ENCODE peak calls at places on chromosomes 5 and 9, in eight cellular contexts. One of them, this sample, is unnamed. For H3K27me3, the result is how much of the 10 kb centered on the place peaks cover.

GRCh38 chr5:165184183-165184582 is 1678.8 kb downstream of the MAT2B start:
- DNase-seq in upper lobe of right lung: no peak
- DNase-seq in keratinocyte: no peak
- DNase-seq in trophoblast cell: no peak
- DNase-seq in transverse colon: no peak
- DNase-seq in neuronal stem cell: no peak
- DNase-seq in body of pancreas: no peak
- DNase-seq in neural progenitor cell: no peak
- DNase-seq in this sample: no peak

GRCh38 chr9:136700959-136701664 is 11.3 kb upstream of the DIPK1B start:
- DNase-seq in upper lobe of right lung: peak
- DNase-seq in keratinocyte: no peak
- DNase-seq in trophoblast cell: no peak
- DNase-seq in transverse colon: peak
- DNase-seq in neuronal stem cell: no peak
- DNase-seq in body of pancreas: peak
- DNase-seq in neural progenitor cell: no peak
- DNase-seq in this sample: no peak

GRCh38 chr5:176817369-176817841 is 7.0 kb downstream of the UNC5A start:
- DNase-seq in upper lobe of right lung: no peak
- DNase-seq in keratinocyte: no peak
- DNase-seq in trophoblast cell: no peak
- DNase-seq in transverse colon: no peak
- DNase-seq in neuronal stem cell: peak
- DNase-seq in body of pancreas: no peak
- DNase-seq in neural progenitor cell: peak
- DNase-seq in this sample: no peak

GRCh38 chr5:122430328-122430586 is 118.2 kb downstream of the SNCAIP start:
- DNase-seq in upper lobe of right lung: no peak
- DNase-seq in keratinocyte: no peak
- DNase-seq in trophoblast cell: no peak
- DNase-seq in transverse colon: no peak
- DNase-seq in neuronal stem cell: no peak
- DNase-seq in body of pancreas: no peak
- DNase-seq in neural progenitor cell: no peak
- DNase-seq in this sample: no peak

GRCh38 chr9:120920495-120921178 is 6.0 kb downstream of the TRAF1 start:
- DNase-seq in upper lobe of right lung: no peak
- DNase-seq in keratinocyte: no peak
- DNase-seq in trophoblast cell: no peak
- DNase-seq in transverse colon: no peak
- DNase-seq in neuronal stem cell: no peak
- DNase-seq in body of pancreas: no peak
- DNase-seq in neural progenitor cell: no peak
- DNase-seq in this sample: no peak

GRCh38 chr5:177997319-177997670 is 1.3 kb upstream of the PROP1 start:
- DNase-seq in upper lobe of right lung: no peak
- DNase-seq in keratinocyte: no peak
- DNase-seq in trophoblast cell: no peak
- DNase-seq in transverse colon: no peak
- DNase-seq in neuronal stem cell: no peak
- DNase-seq in body of pancreas: no peak
- DNase-seq in neural progenitor cell: no peak
- DNase-seq in this sample: no peak

GRCh38 chr9:17018001-17018491 is 116.8 kb upstream of the CNTLN start:
- DNase-seq in upper lobe of right lung: no peak
- DNase-seq in keratinocyte: no peak
- DNase-seq in trophoblast cell: no peak
- DNase-seq in transverse colon: no peak
- DNase-seq in neuronal stem cell: no peak
- DNase-seq in body of pancreas: no peak
- DNase-seq in neural progenitor cell: no peak
- DNase-seq in this sample: no peak

GRCh38 chr9:33408087-33408486 is 5.7 kb upstream of the AQP7 start:
- DNase-seq in upper lobe of right lung: no peak
- DNase-seq in keratinocyte: no peak
- DNase-seq in trophoblast cell: no peak
- DNase-seq in transverse colon: no peak
- DNase-seq in neuronal stem cell: no peak
- DNase-seq in body of pancreas: no peak
- DNase-seq in neural progenitor cell: no peak
- DNase-seq in this sample: no peak

GRCh38 chr5:53110156-53110555 is 599 bp upstream of the MOCS2 start:
- DNase-seq in upper lobe of right lung: no peak
- DNase-seq in keratinocyte: no peak
- DNase-seq in trophoblast cell: no peak
- DNase-seq in transverse colon: no peak
- DNase-seq in neuronal stem cell: no peak
- DNase-seq in body of pancreas: no peak
- DNase-seq in neural progenitor cell: no peak
- DNase-seq in this sample: no peak

GRCh38 chr5:142324871-142325676 is at the start of gene SPRY4:
- DNase-seq in upper lobe of right lung: peak
- DNase-seq in keratinocyte: peak
- DNase-seq in trophoblast cell: peak
- DNase-seq in transverse colon: peak
- DNase-seq in neuronal stem cell: peak
- DNase-seq in body of pancreas: peak
- DNase-seq in neural progenitor cell: peak
- DNase-seq in this sample: peak
- H3K27me3 ChIP-seq in upper lobe of right lung: under half
- H3K27me3 ChIP-seq in keratinocyte: under half
- H3K27me3 ChIP-seq in trophoblast cell: under half
- H3K27me3 ChIP-seq in transverse colon: under half
- H3K27me3 ChIP-seq in neuronal stem cell: under half
- H3K27me3 ChIP-seq in body of pancreas: under half
- H3K27me3 ChIP-seq in neural progenitor cell: half or more
- H3K27me3 ChIP-seq in this sample: under half

GRCh38 chr5:154485850-154486426 is 7.9 kb upstream of the HAND1 start:
- DNase-seq in upper lobe of right lung: no peak
- DNase-seq in keratinocyte: no peak
- DNase-seq in trophoblast cell: no peak
- DNase-seq in transverse colon: no peak
- DNase-seq in neuronal stem cell: no peak
- DNase-seq in body of pancreas: no peak
- DNase-seq in neural progenitor cell: no peak
- DNase-seq in this sample: no peak

GRCh38 chr5:154486427-154486866 is 8.4 kb upstream of the HAND1 start:
- DNase-seq in upper lobe of right lung: no peak
- DNase-seq in keratinocyte: no peak
- DNase-seq in trophoblast cell: no peak
- DNase-seq in transverse colon: no peak
- DNase-seq in neuronal stem cell: no peak
- DNase-seq in body of pancreas: no peak
- DNase-seq in neural progenitor cell: no peak
- DNase-seq in this sample: no peak

GRCh38 chr5:154485092-154485491 is 7.1 kb upstream of the HAND1 start:
- DNase-seq in upper lobe of right lung: no peak
- DNase-seq in keratinocyte: no peak
- DNase-seq in trophoblast cell: no peak
- DNase-seq in transverse colon: no peak
- DNase-seq in neuronal stem cell: peak
- DNase-seq in body of pancreas: no peak
- DNase-seq in neural progenitor cell: peak
- DNase-seq in this sample: no peak

GRCh38 chr5:154484393-154484944 is 6.4 kb upstream of the HAND1 start:
- DNase-seq in upper lobe of right lung: no peak
- DNase-seq in keratinocyte: no peak
- DNase-seq in trophoblast cell: no peak
- DNase-seq in transverse colon: no peak
- DNase-seq in neuronal stem cell: peak
- DNase-seq in body of pancreas: no peak
- DNase-seq in neural progenitor cell: peak
- DNase-seq in this sample: no peak

GRCh38 chr5:154487541-154487940 is 9.5 kb upstream of the HAND1 start:
- DNase-seq in upper lobe of right lung: no peak
- DNase-seq in keratinocyte: no peak
- DNase-seq in trophoblast cell: no peak
- DNase-seq in transverse colon: no peak
- DNase-seq in neuronal stem cell: no peak
- DNase-seq in body of pancreas: no peak
- DNase-seq in neural progenitor cell: no peak
- DNase-seq in this sample: no peak
- H3K27me3 ChIP-seq in upper lobe of right lung: half or more
- H3K27me3 ChIP-seq in keratinocyte: half or more
- H3K27me3 ChIP-seq in trophoblast cell: under half
- H3K27me3 ChIP-seq in transverse colon: half or more
- H3K27me3 ChIP-seq in neuronal stem cell: half or more
- H3K27me3 ChIP-seq in body of pancreas: half or more
- H3K27me3 ChIP-seq in neural progenitor cell: half or more
- H3K27me3 ChIP-seq in this sample: half or more

GRCh38 chr9:126516561-126516935 is 97.2 kb upstream of the LMX1B start:
- DNase-seq in upper lobe of right lung: no peak
- DNase-seq in keratinocyte: no peak
- DNase-seq in trophoblast cell: no peak
- DNase-seq in transverse colon: no peak
- DNase-seq in neuronal stem cell: no peak
- DNase-seq in body of pancreas: no peak
- DNase-seq in neural progenitor cell: no peak
- DNase-seq in this sample: no peak

GRCh38 chr9:126515873-126516505 is 97.7 kb upstream of the LMX1B start:
- DNase-seq in upper lobe of right lung: no peak
- DNase-seq in keratinocyte: no peak
- DNase-seq in trophoblast cell: no peak
- DNase-seq in transverse colon: no peak
- DNase-seq in neuronal stem cell: no peak
- DNase-seq in body of pancreas: no peak
- DNase-seq in neural progenitor cell: no peak
- DNase-seq in this sample: no peak

GRCh38 chr9:126518763-126519162 is 95.0 kb upstream of the LMX1B start:
- DNase-seq in upper lobe of right lung: no peak
- DNase-seq in keratinocyte: no peak
- DNase-seq in trophoblast cell: no peak
- DNase-seq in transverse colon: no peak
- DNase-seq in neuronal stem cell: no peak
- DNase-seq in body of pancreas: no peak
- DNase-seq in neural progenitor cell: no peak
- DNase-seq in this sample: no peak

GRCh38 chr9:126516936-126517750 is 96.6 kb upstream of the LMX1B start:
- DNase-seq in upper lobe of right lung: peak
- DNase-seq in keratinocyte: no peak
- DNase-seq in trophoblast cell: peak
- DNase-seq in transverse colon: no peak
- DNase-seq in neuronal stem cell: no peak
- DNase-seq in body of pancreas: no peak
- DNase-seq in neural progenitor cell: peak
- DNase-seq in this sample: no peak

GRCh38 chr9:126517751-126518261 is 95.9 kb upstream of the LMX1B start:
- DNase-seq in upper lobe of right lung: no peak
- DNase-seq in keratinocyte: no peak
- DNase-seq in trophoblast cell: no peak
- DNase-seq in transverse colon: no peak
- DNase-seq in neuronal stem cell: no peak
- DNase-seq in body of pancreas: no peak
- DNase-seq in neural progenitor cell: no peak
- DNase-seq in this sample: no peak
- H3K27me3 ChIP-seq in upper lobe of right lung: half or more
- H3K27me3 ChIP-seq in keratinocyte: under half
- H3K27me3 ChIP-seq in trophoblast cell: under half
- H3K27me3 ChIP-seq in transverse colon: half or more
- H3K27me3 ChIP-seq in neuronal stem cell: half or more
- H3K27me3 ChIP-seq in body of pancreas: under half
- H3K27me3 ChIP-seq in neural progenitor cell: under half
- H3K27me3 ChIP-seq in this sample: under half

DNA sequence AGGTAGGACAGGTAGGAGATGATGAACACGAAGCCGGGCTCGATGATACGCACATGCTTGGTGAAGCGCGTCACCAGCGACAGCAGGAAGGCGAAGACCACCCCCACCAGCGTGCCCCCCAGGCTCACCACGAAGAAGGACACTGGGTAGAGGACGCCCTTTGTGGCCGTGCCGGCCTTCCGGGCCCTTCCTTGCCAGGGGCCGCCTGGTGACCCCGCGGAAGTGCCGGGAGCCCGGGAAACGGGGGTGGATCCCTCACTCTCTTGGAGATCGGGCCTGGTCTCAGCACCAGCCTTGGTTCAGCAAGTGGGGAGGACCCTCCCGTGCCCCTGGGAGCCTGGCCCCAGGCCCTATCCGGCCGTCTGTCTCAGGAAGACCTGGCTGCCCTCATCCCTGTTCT is 39.7 kb downstream of the SLC9A3 start:
- DNase-seq in upper lobe of right lung: no peak
- DNase-seq in keratinocyte: no peak
- DNase-seq in trophoblast cell: no peak
- DNase-seq in transverse colon: no peak
- DNase-seq in neuronal stem cell: no peak
- DNase-seq in body of pancreas: no peak
- DNase-seq in neural progenitor cell: no peak
- DNase-seq in this sample: no peak
- H3K27me3 ChIP-seq in upper lobe of right lung: half or more
- H3K27me3 ChIP-seq in keratinocyte: under half
- H3K27me3 ChIP-seq in trophoblast cell: under half
- H3K27me3 ChIP-seq in transverse colon: half or more
- H3K27me3 ChIP-seq in neuronal stem cell: under half
- H3K27me3 ChIP-seq in body of pancreas: under half
- H3K27me3 ChIP-seq in neural progenitor cell: under half
- H3K27me3 ChIP-seq in this sample: under half

DNA sequence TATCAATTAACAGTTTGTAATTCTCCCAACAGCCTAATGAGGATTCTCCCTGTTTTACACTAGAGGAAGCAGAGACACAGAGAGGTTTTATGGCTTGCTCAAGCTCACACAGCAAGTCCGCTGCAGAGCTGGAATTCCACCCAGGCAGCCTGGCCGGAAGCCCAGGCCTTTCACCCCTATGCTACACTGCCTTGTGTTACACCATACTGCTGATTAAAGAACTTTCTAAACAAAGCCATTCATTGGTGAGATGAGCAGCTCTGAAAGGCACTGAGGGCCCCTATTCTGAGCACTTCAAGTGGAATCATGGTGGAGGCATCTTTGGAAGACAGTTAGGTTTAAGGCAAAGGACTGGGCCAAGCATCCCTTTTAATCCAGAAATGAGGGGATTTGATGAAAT is 14.7 kb upstream of the LARP1 start:
- DNase-seq in upper lobe of right lung: no peak
- DNase-seq in keratinocyte: no peak
- DNase-seq in trophoblast cell: peak
- DNase-seq in transverse colon: peak
- DNase-seq in neuronal stem cell: no peak
- DNase-seq in body of pancreas: peak
- DNase-seq in neural progenitor cell: peak
- DNase-seq in this sample: peak
- H3K27me3 ChIP-seq in upper lobe of right lung: under half
- H3K27me3 ChIP-seq in keratinocyte: under half
- H3K27me3 ChIP-seq in trophoblast cell: under half
- H3K27me3 ChIP-seq in transverse colon: under half
- H3K27me3 ChIP-seq in neuronal stem cell: under half
- H3K27me3 ChIP-seq in body of pancreas: under half
- H3K27me3 ChIP-seq in neural progenitor cell: under half
- H3K27me3 ChIP-seq in this sample: under half

This sample was measured in adrenal gland.